ENCODE peak calls at places on chromosomes 16 and 17, in eight cellular contexts. U is A549; G is PC-9; B is PC-3; C is esophagus muscularis mucosa; Z is tibial nerve; S is fibroblast of lung; V is CD4-positive, alpha-beta memory T cell. R is an unnamed sample.

GRCh38 chr16:1493746-1494094 is 560 bp downstream of the TELO2 start:
- DNase-seq in S (no peak), U (no peak), C (no peak), V (no peak), Z (no peak), G (no peak), B (no peak), R (no peak)

GRCh38 chr16:5678371-5678770 is 580.8 kb upstream of the EEF2KMT start:
- DNase-seq in C (no peak), V (no peak), S (no peak), G (no peak), B (no peak), U (no peak), Z (no peak), R (no peak)

GRCh38 chr16:23952128-23953041 is 116.6 kb downstream of the PRKCB start:
- DNase-seq in U (no peak), C (no peak), B (no peak), Z (peak; percentile 27), S (no peak), G (no peak), V (no peak), R (peak; percentile 50)

GRCh38 chr17:47695664-47696376 is 1.9 kb downstream of the TBKBP1 start:
- DNase-seq in G (no peak), Z (no peak), B (no peak), V (no peak), U (no peak), S (no peak), C (no peak), R (no peak)

GRCh38 chr17:75480281-75480680 is 23.8 kb downstream of the TMEM94 start:
- DNase-seq in S (no peak), Z (no peak), B (no peak), C (no peak), U (no peak), V (no peak), G (no peak), R (no peak)

GRCh38 chr16:8905168-8905762 is 23.1 kb downstream of the LITAFD start:
- DNase-seq in B (peak; percentile 29), S (peak; percentile 59), V (peak; percentile 27), G (peak; percentile 17), U (peak; percentile 69), C (no peak), Z (no peak), R (no peak)

GRCh38 chr17:67376509-67376891 is 581 bp upstream of the PITPNC1 start:
- DNase-seq in U (no peak), S (peak; percentile 31), Z (peak; percentile 26), C (no peak), V (no peak), B (peak; percentile 47), G (no peak), R (no peak)

GRCh38 chr17:7486181-7486580 is 2.0 kb downstream of the POLR2A start:
- DNase-seq in S (peak; percentile 61), Z (no peak), B (no peak), C (no peak), V (no peak), G (no peak), U (no peak), R (no peak)

GRCh38 chr17:46759141-46759540 is 59.4 kb downstream of the WNT3 start:
- DNase-seq in V (no peak), S (no peak), U (no peak), Z (no peak), C (no peak), B (no peak), G (no peak), R (no peak)

GRCh38 chr16:85707528-85708095 is 18.9 kb upstream of the GINS2 start:
- DNase-seq in C (no peak), B (no peak), V (no peak), S (no peak), U (no peak), Z (no peak), G (no peak), R (peak; percentile 38)

GRCh38 chr17:15742921-15743320 is 10.8 kb downstream of the TBC1D26 start:
- DNase-seq in V (no peak), C (no peak), G (no peak), B (no peak), U (no peak), S (no peak), Z (no peak), R (peak; percentile 9)

GRCh38 chr16:31577411-31577810 is 49.7 kb downstream of the AHSP start:
- DNase-seq in B (no peak), V (no peak), G (no peak), S (no peak), C (no peak), Z (no peak), U (no peak), R (no peak)

GRCh38 chr17:66975614-66976378 is 11.3 kb downstream of the CACNG4 start:
- DNase-seq in G (peak; percentile 37), V (no peak), S (no peak), Z (no peak), U (peak; percentile 60), C (no peak), B (peak; percentile 76), R (no peak)

GRCh38 chr17:17856386-17856785 is 19.6 kb upstream of the SREBF1 start:
- DNase-seq in B (no peak), Z (no peak), G (no peak), V (no peak), U (no peak), S (no peak), C (no peak), R (no peak)

GRCh38 chr17:68775338-68775737 is 174.2 kb upstream of the FAM20A start:
- DNase-seq in U (no peak), G (no peak), S (peak; percentile 31), Z (no peak), V (no peak), B (peak; percentile 45), C (no peak), R (no peak)

GRCh38 chr17:68777243-68777855 is 176.2 kb upstream of the FAM20A start:
- DNase-seq in S (peak; percentile 87), Z (peak; percentile 88), G (peak; percentile 39), V (peak; percentile 13), C (no peak), U (peak; percentile 51), B (peak; percentile 83), R (peak; percentile 24)

GRCh38 chr17:68777856-68778694 is 176.9 kb upstream of the FAM20A start:
- DNase-seq in Z (no peak), C (no peak), U (no peak), S (no peak), V (no peak), G (no peak), B (no peak), R (peak; percentile 37)

GRCh38 chr17:68775969-68776368 is 174.8 kb upstream of the FAM20A start:
- DNase-seq in B (no peak), V (no peak), U (no peak), S (no peak), G (no peak), Z (no peak), C (no peak), R (no peak)

GRCh38 chr17:68776451-68776850 is 175.3 kb upstream of the FAM20A start:
- DNase-seq in S (no peak), G (no peak), V (no peak), B (no peak), U (no peak), Z (no peak), C (no peak), R (no peak)
- H3K27ac ChIP-seq in S (peak overlapping the region; percentile 16), G (no peak overlapping the region), V (no peak overlapping the region), B (no peak overlapping the region), U (no peak overlapping the region), Z (peak overlapping the region; percentile 87), C (peak overlapping the region; percentile 40), R (peak overlapping the region; percentile 32)

GRCh38 chr17:77418609-77419008 is 277.8 kb downstream of the SEC14L1 start:
- DNase-seq in V (no peak), S (no peak), B (no peak), Z (no peak), C (no peak), G (no peak), U (no peak), R (no peak)

GRCh38 chr17:77419095-77419494 is 278.3 kb downstream of the SEC14L1 start:
- DNase-seq in B (no peak), V (no peak), S (no peak), G (no peak), U (no peak), C (no peak), Z (no peak), R (no peak)

GRCh38 chr17:77420476-77420803 is 279.7 kb downstream of the SEC14L1 start:
- DNase-seq in B (no peak), C (no peak), Z (no peak), G (no peak), V (no peak), U (no peak), S (no peak), R (no peak)

GRCh38 chr17:77420804-77421634 is 280.2 kb downstream of the SEC14L1 start:
- DNase-seq in S (peak; percentile 88), Z (no peak), B (no peak), U (peak; percentile 70), G (peak; percentile 59), C (no peak), V (peak; percentile 63), R (no peak)

GRCh38 chr17:77419547-77420475 is 279.0 kb downstream of the SEC14L1 start:
- DNase-seq in B (peak; percentile 57), S (no peak), V (no peak), Z (no peak), C (no peak), G (peak; percentile 43), U (no peak), R (no peak)
- H3K4me3 ChIP-seq in B (no peak overlapping the region), S (no peak overlapping the region), V (no peak overlapping the region), Z (no peak overlapping the region), C (no peak overlapping the region), G (no peak overlapping the region), U (no peak overlapping the region), R (no peak overlapping the region)

DNA sequence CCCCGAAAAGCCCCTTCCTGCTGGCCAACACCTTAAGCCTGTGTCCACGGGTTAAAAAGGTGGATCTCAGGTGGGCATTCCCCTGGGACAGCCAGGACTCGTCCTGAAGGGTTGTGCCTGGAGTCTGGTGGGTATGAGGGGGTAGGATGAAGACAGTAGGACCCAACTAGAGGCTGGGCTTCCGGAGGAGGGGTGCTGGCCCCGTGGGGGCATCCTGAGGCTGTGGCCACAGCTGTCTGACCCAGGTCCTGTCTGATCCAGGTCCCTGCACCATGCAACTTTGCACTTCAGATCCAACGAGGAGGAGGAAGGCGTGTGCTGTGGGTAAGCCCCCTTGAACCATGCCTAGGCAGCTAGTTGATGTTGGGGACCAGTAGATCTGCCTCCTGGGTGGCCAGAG is 37.6 kb upstream of the CPNE2 start:
- DNase-seq in V (no peak), U (no peak), B (no peak), S (no peak), G (no peak), Z (no peak), C (no peak), R (peak; percentile 52)
- H3K27ac ChIP-seq in V (no peak overlapping the region), U (no peak overlapping the region), B (no peak overlapping the region), S (no peak overlapping the region), G (no peak overlapping the region), Z (no peak overlapping the region), C (no peak overlapping the region), R (no peak overlapping the region)

DNA sequence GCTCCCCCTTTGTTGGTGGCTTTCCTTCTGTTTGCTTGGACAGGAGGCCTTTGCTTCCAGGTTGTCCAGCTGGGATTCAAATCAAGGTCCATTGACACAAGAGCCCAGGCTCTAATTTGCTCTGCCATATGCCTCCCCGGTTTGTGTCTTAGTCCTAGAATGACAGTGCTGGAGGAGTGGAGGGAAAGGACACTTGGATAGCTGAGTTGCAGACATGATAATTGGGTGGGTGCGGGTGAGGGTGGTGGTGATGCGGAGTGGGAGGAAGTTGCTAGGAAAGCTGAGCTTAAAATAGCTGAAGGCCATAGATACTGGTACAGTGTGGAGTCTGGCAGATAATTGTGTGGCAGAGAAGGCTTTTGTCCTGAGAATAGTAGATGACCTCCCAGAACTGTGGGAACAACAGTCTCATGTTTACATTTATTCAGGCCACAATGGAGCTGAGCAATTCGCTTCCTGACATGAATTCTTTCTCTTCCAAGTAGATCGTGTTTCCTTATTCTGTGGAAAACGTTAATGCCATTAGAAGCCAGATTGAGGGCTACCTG is 23.8 kb downstream of the SEC14L1 start:
- DNase-seq in B (no peak), V (no peak), S (no peak), G (no peak), Z (no peak), C (no peak), U (no peak), R (no peak)
- H3K4me3 ChIP-seq in B (no peak overlapping the region), V (no peak overlapping the region), S (no peak overlapping the region), G (no peak overlapping the region), Z (no peak overlapping the region), C (no peak overlapping the region), U (no peak overlapping the region), R (no peak overlapping the region)

R was measured in upper lobe of left lung.